ENCODE peak calls at places on chromosomes 13 and 19, in seven cellular contexts. N, Y, F, Q, A, U and J are unnamed samples.

GRCh38 chr13:91017031-91017668 is 330.3 kb upstream of the MIR17HG start:
- DNase-seq in A (no peak), U (no peak), Q (no peak), Y (no peak), F (peak; percentile 23), N (peak; percentile 64), J (peak; percentile 18)

GRCh38 chr13:79966502-79966901 is 374.4 kb downstream of the SPRY2 start:
- DNase-seq in N (peak; percentile 71), U (no peak), A (no peak), F (no peak), Y (no peak), Q (no peak), J (no peak)

GRCh38 chr19:29410974-29411615 is 114.7 kb upstream of the VSTM2B start:
- DNase-seq in N (no peak), U (no peak), Y (no peak), A (no peak), Q (no peak), F (no peak), J (peak; percentile 65)

GRCh38 chr19:15859187-15859586 is 38.7 kb downstream of the CYP4F2 start:
- DNase-seq in U (no peak), Y (no peak), Q (no peak), F (no peak), A (no peak), N (no peak), J (no peak)

GRCh38 chr13:59261928-59262488 is 901.7 kb downstream of the DIAPH3 start:
- DNase-seq in Q (no peak), A (no peak), U (peak; percentile 4), N (peak; percentile 79), Y (no peak), F (no peak), J (no peak)

GRCh38 chr13:44244288-44244687 is 129.3 kb upstream of the SERP2 start:
- DNase-seq in F (no peak), Y (no peak), Q (no peak), U (no peak), A (no peak), N (no peak), J (no peak)

GRCh38 chr13:87614276-87614675 is 56.9 kb upstream of the SLITRK5 start:
- DNase-seq in Y (no peak), N (no peak), A (no peak), U (no peak), F (no peak), Q (no peak), J (no peak)

GRCh38 chr19:5002143-5002542 is 33.2 kb downstream of the KDM4B start:
- DNase-seq in U (peak; percentile 84), Q (no peak), F (no peak), N (no peak), A (no peak), Y (no peak), J (no peak)

GRCh38 chr19:47227347-47228167 is 3.4 kb downstream of the BBC3 start:
- DNase-seq in A (peak; percentile 26), Y (peak; percentile 89), U (peak; percentile 88), F (no peak), N (peak; percentile 100), Q (peak; percentile 93), J (peak; percentile 96)

GRCh38 chr13:67224148-67224846 is 5.8 kb downstream of the PCDH9 start:
- DNase-seq in U (peak; percentile 56), Y (peak; percentile 75), N (peak; percentile 83), F (peak; percentile 73), Q (peak; percentile 73), A (no peak), J (peak; percentile 90)

GRCh38 chr13:34044660-34045080 is 226.7 kb downstream of the RFC3 start:
- DNase-seq in Y (peak; percentile 56), U (no peak), N (no peak), A (no peak), F (no peak), Q (no peak), J (no peak)

GRCh38 chr13:100854091-100854490 is 179.5 kb upstream of the TMTC4 start:
- DNase-seq in N (peak; percentile 68), Y (no peak), A (no peak), U (no peak), Q (no peak), F (no peak), J (no peak)

GRCh38 chr19:18773682-18774081 is 17.4 kb downstream of the COMP start:
- DNase-seq in U (no peak), A (no peak), Y (no peak), N (no peak), Q (no peak), F (no peak), J (no peak)

GRCh38 chr19:50398675-50399367 is 14.7 kb downstream of the POLD1 start:
- DNase-seq in N (no peak), F (no peak), A (no peak), Q (no peak), Y (no peak), U (no peak), J (no peak)
- H3K4me3 ChIP-seq in N (no peak overlapping the region), F (no peak overlapping the region), A (no peak overlapping the region), Q (no peak overlapping the region), Y (no peak overlapping the region), U (no peak overlapping the region), J (no peak overlapping the region)

GRCh38 chr19:41218249-41218614 is 791 bp upstream of the AXL start:
- DNase-seq in Y (no peak), N (no peak), A (no peak), U (no peak), Q (no peak), F (no peak), J (no peak)

GRCh38 chr19:41222240-41222639 is 3.2 kb downstream of the AXL start:
- DNase-seq in F (no peak), U (no peak), A (no peak), Q (no peak), Y (no peak), N (no peak), J (no peak)

GRCh38 chr19:41221514-41222205 is 2.6 kb downstream of the AXL start:
- DNase-seq in N (no peak), U (no peak), Q (no peak), A (no peak), F (no peak), Y (no peak), J (no peak)

GRCh38 chr19:41218615-41219507 is at the start of gene AXL:
- DNase-seq in U (peak; percentile 25), N (peak; percentile 98), F (no peak), Y (peak; percentile 61), Q (peak; percentile 81), A (no peak), J (peak; percentile 96)

DNA sequence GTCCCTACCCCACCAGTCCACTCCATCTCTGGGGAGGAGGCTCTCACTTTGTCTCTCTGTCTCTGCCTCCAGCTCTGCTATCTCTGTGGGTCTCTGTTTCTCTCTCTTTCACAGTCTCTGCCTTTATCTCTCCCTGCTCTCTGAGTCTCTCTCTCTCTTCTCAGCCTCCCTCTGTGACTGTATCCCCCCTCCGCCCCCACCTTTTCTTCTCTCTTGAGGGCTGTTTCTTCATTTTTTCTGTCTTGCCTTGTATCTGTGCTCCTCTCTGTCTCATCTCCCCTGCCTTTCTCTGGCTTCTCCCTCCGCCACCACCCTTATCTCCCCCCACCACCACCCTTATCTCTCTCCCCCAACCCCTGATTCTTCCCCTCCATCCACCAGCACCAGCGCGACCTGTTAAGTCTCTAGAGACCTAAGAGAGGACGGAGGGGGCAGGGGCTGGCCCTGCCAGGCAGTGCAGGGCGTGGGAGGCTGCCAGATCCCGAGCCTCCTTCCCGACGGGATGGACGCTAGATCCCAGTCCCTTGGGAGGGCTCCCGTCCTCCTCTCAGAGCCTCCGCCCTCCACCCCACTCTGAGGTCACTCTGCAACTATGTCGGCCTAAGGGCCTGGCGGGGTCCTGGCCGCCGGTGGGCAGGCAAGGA is 1.0 kb downstream of the AXL start:
- DNase-seq in Q (peak; percentile 50), Y (no peak), F (no peak), N (peak; percentile 17), U (no peak), A (no peak), J (peak; percentile 84)
- H3K4me3 ChIP-seq in Q (peak overlapping the region; percentile 73), Y (peak overlapping the region; percentile 86), F (peak overlapping the region; percentile 55), N (peak overlapping the region; percentile 93), U (no peak overlapping the region), A (no peak overlapping the region), J (peak overlapping the region; percentile 60)

DNA sequence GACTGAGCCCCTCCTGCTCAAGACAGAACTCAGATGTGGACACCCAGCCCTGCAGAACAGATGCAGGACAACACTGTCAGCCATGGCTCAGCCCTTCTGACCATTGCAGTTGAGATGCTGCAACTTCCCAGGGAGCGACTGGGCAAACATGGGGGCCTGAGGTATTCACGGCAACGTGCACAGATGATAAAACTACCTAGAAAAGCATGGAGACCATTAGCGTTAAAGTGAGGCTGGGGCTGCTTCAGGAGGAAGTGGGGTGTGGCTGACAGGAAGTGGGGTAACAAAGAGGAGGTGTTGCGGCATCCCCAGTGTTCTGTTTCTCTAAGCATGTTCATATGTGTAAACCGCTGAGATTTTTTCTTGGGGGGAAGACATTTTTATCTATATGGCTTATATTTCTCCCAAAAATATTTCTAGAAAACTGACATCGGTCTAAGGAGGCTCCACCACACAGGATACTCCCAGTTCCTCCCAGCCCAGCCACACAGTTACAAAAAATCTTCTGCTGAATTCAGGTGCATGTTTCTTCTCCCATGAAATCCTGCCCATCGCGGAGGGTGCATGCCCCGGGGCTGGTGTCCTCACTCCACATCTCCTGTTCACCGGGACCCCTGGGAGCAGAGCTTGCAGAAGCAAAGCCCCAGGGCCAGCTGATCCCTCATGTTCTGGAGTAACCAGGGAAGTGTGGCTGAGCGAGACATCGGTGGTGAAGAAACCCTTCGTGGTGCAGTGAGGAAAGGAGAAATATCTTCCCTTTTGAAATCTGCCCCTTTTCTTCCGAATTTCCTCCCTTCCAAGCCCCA is 1.1 kb upstream of the SIGLEC9 start:
- DNase-seq in U (no peak), F (no peak), Q (peak; percentile 47), A (peak; percentile 45), Y (no peak), N (no peak), J (no peak)
- H3K4me3 ChIP-seq in U (no peak overlapping the region), F (no peak overlapping the region), Q (no peak overlapping the region), A (peak overlapping the region; percentile 39), Y (no peak overlapping the region), N (no peak overlapping the region), J (no peak overlapping the region)

GRCh38 chr19:12187625-12188024 is 24.7 kb downstream of the ZNF136 start:
- DNase-seq in F (no peak), A (no peak), Q (no peak), N (no peak), U (no peak), Y (no peak), J (no peak)
- H3K4me3 ChIP-seq in F (no peak overlapping the region), A (peak overlapping the region; percentile 3), Q (no peak overlapping the region), N (no peak overlapping the region), U (no peak overlapping the region), Y (no peak overlapping the region), J (no peak overlapping the region)